ENCODE peak calls at places on chromosomes 11 and 22, in eight cellular contexts. H is hepatocyte, Q is substantia nigra, S is IMR-90, I is cardiac muscle cell, C is DND-41, T is suprapubic skin, W is spleen. V is an unnamed sample.
A peak's percentile ranks its signal among the peaks of the same experiment; 100 is the strongest.

GRCh38 chr11:11973361-11973800 is 35.0 kb downstream of the DKK3 start:
- DNase-seq in W (no peak), H (no peak), Q (peak; percentile 68), T (no peak), I (peak; percentile 75), C (no peak), S (peak; percentile 72), V (peak; percentile 83)

GRCh38 chr11:65743928-65744698 is 23.5 kb upstream of the RNASEH2C start:
- DNase-seq in Q (no peak), I (peak; percentile 54), T (no peak), S (no peak), C (no peak), H (peak; percentile 46), W (no peak), V (no peak)

GRCh38 chr11:6771926-6772898 is at the start of gene OR2AG2:
- DNase-seq in W (no peak), T (no peak), Q (no peak), C (no peak), H (no peak), S (no peak), I (no peak), V (no peak)

GRCh38 chr11:15118431-15118830 is 3.7 kb downstream of the INSC start:
- DNase-seq in W (no peak), Q (no peak), T (no peak), H (no peak), C (no peak), S (no peak), I (no peak), V (no peak)

GRCh38 chr11:72668645-72669347 is 5.4 kb downstream of the PDE2A start:
- DNase-seq in I (no peak), H (no peak), Q (no peak), T (no peak), S (no peak), W (no peak), C (peak; percentile 22), V (peak; percentile 8)

GRCh38 chr22:46078241-46079092 is 71.9 kb upstream of the PPARA start:
- DNase-seq in W (peak; percentile 76), I (no peak), H (no peak), S (no peak), C (no peak), Q (no peak), T (peak; percentile 86), V (peak; percentile 74)

GRCh38 chr11:131504199-131504949 is 134.0 kb downstream of the NTM start:
- DNase-seq in T (no peak), H (peak; percentile 20), W (no peak), Q (peak; percentile 67), S (no peak), C (peak; percentile 15), I (peak; percentile 25), V (no peak)

GRCh38 chr11:68216171-68216938 is 3.3 kb upstream of the KMT5B start:
- DNase-seq in H (no peak), W (no peak), Q (no peak), C (no peak), S (no peak), I (no peak), T (peak; percentile 74), V (no peak)

GRCh38 chr22:39278040-39278439 is 33.3 kb upstream of the PDGFB start:
- DNase-seq in T (no peak), I (peak; percentile 64), S (peak; percentile 53), W (no peak), Q (no peak), H (no peak), C (no peak), V (no peak)

GRCh38 chr11:101456812-101457211 is 127.0 kb downstream of the TRPC6 start:
- DNase-seq in I (peak; percentile 24), T (no peak), H (peak; percentile 29), Q (no peak), C (no peak), W (no peak), S (peak; percentile 52), V (no peak)

GRCh38 chr11:34395916-34396555 is 38.2 kb upstream of the ABTB2 start:
- DNase-seq in Q (no peak), C (no peak), S (peak; percentile 74), T (no peak), I (no peak), H (no peak), W (no peak), V (peak; percentile 33)

GRCh38 chr22:23108324-23109078 is 33.3 kb downstream of the RSPH14 start:
- DNase-seq in T (no peak), I (no peak), S (no peak), H (no peak), W (no peak), C (no peak), Q (no peak), V (no peak)

GRCh38 chr11:66981976-66982578 is 7.0 kb downstream of the C11orf86 start:
- DNase-seq in S (peak; percentile 91), C (peak; percentile 85), W (no peak), Q (peak; percentile 28), I (peak; percentile 89), H (peak; percentile 75), T (peak; percentile 88), V (peak; percentile 89)

GRCh38 chr11:69272961-69273461 is 20.9 kb upstream of the MYEOV start:
- DNase-seq in S (no peak), T (no peak), I (no peak), Q (no peak), C (no peak), W (peak; percentile 54), H (no peak), V (no peak)

GRCh38 chr22:32764330-32765116 is 37.0 kb upstream of the TIMP3 start:
- DNase-seq in W (no peak), T (peak; percentile 86), Q (no peak), S (peak; percentile 96), I (peak; percentile 94), C (no peak), H (peak; percentile 50), V (peak; percentile 87)

GRCh38 chr11:134411887-134412507 is at the start of gene B3GAT1:
- DNase-seq in S (no peak), H (peak; percentile 16), C (no peak), I (no peak), W (no peak), T (no peak), Q (no peak), V (no peak)

GRCh38 chr22:38482662-38483308 is 14.9 kb downstream of the KDELR3 start:
- DNase-seq in Q (no peak), T (peak; percentile 26), W (peak; percentile 6), H (no peak), I (no peak), C (no peak), S (no peak), V (no peak)

GRCh38 chr22:27206001-27206746 is 548.8 kb downstream of the MIAT start:
- DNase-seq in H (no peak), I (peak; percentile 34), Q (no peak), C (no peak), T (no peak), W (no peak), S (peak; percentile 73), V (peak; percentile 60)

GRCh38 chr11:77108436-77108835 is 5.8 kb downstream of the OMP start:
- DNase-seq in H (no peak), C (no peak), T (no peak), Q (no peak), I (no peak), W (no peak), S (no peak), V (no peak)

GRCh38 chr11:77111277-77111676 is 8.6 kb downstream of the OMP start:
- DNase-seq in S (peak; percentile 18), H (no peak), T (no peak), W (no peak), I (no peak), Q (no peak), C (no peak), V (peak; percentile 41)

GRCh38 chr11:77110836-77111235 is 8.2 kb downstream of the OMP start:
- DNase-seq in Q (no peak), C (no peak), S (no peak), H (no peak), W (no peak), I (no peak), T (no peak), V (no peak)

GRCh38 chr11:77107950-77108349 is 5.3 kb downstream of the OMP start:
- DNase-seq in S (peak; percentile 95), T (no peak), Q (peak; percentile 11), W (no peak), I (peak; percentile 92), C (no peak), H (peak; percentile 69), V (peak; percentile 92)

GRCh38 chr11:77109236-77110019 is 6.8 kb downstream of the OMP start:
- DNase-seq in H (no peak), I (peak; percentile 69), S (peak; percentile 37), Q (no peak), C (no peak), W (no peak), T (no peak), V (peak; percentile 78)
- H3K27ac ChIP-seq in H (no peak overlapping the region), I (no peak overlapping the region), S (no peak overlapping the region), Q (no peak overlapping the region), C (no peak overlapping the region), W (no peak overlapping the region), T (no peak overlapping the region), V (peak overlapping the region; percentile 59)

GRCh38 chr11:88348870-88349269 is 11.3 kb upstream of the CTSC start:
- DNase-seq in Q (no peak), I (peak; percentile 83), W (no peak), S (peak; percentile 81), T (no peak), H (no peak), C (no peak), V (no peak)
- H3K27ac ChIP-seq in Q (no peak overlapping the region), I (no peak overlapping the region), W (no peak overlapping the region), S (no peak overlapping the region), T (no peak overlapping the region), H (no peak overlapping the region), C (no peak overlapping the region), V (no peak overlapping the region)

GRCh38 chr22:19840059-19840458 is 14.6 kb downstream of the GNB1L start:
- DNase-seq in C (no peak), H (no peak), T (no peak), Q (no peak), I (no peak), S (no peak), W (no peak), V (no peak)
- H3K27ac ChIP-seq in C (no peak overlapping the region), H (no peak overlapping the region), T (no peak overlapping the region), Q (no peak overlapping the region), I (no peak overlapping the region), S (no peak overlapping the region), W (no peak overlapping the region), V (no peak overlapping the region)

DNA sequence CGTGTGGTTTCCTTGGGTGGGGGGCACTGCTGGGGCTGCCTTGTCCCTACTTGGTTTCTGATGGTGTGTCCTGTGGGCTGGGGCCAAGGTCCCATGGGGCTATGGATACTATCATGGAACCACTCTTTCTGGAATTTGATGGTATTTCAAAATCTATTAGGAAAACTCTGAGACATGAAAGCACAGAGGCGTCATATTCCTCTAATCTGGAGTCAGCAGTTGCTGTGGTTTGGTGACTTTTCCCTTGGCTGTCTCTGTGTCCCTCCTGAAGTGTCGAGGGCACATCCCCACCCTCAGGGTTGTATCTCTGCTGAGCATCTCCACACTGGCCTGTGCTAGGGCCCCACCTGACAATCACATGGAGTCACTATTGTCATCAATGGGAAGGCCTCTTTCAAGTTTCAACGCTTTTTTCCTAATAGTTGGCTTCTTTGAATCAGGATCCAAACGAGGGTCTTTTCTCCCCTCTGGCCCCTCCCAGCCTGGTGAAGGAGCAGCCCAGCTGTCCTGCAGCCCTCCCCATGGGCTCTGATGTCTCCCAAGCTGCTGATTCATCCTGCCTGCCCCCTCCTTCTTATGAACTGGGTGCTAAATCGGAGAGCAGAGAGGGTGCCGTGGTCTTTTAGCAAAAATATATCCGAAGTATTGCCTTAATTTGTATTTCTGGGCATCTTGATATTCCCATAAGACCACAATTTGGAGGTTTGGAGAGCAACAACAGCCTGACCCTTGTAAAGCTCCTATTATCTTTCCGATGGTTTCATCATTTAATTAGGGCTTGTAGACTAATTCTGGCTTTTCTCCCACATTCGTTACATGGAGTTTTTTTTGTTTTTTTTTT is 38.5 kb downstream of the MED15 start:
- DNase-seq in W (peak; percentile 21), Q (no peak), I (no peak), H (no peak), T (no peak), S (no peak), C (no peak), V (no peak)
- H3K27ac ChIP-seq in W (no peak overlapping the region), Q (peak overlapping the region; percentile 51), I (no peak overlapping the region), H (peak overlapping the region; percentile 74), T (no peak overlapping the region), S (no peak overlapping the region), C (no peak overlapping the region), V (no peak overlapping the region)

V was measured in astrocyte.